ENCODE peak calls at places on chromosomes 4 and X, in eight cellular contexts. P, F, O, A, U, G, L and W are unnamed samples. For H3K9me3, the result is how much of the 10 kb centered on the place peaks cover.

GRCh38 chrX:18702362-18703195 is 4.9 kb upstream of the PPEF1 start:
- DNase-seq in P (no peak), F (no peak), O (no peak), A (no peak), U (no peak), G (no peak), L (no peak), W (no peak)

GRCh38 chrX:22526339-22526738 is 253.6 kb downstream of the CBLL2 start:
- DNase-seq in P (no peak), F (peak), O (no peak), A (no peak), U (no peak), G (no peak), L (no peak), W (no peak)

GRCh38 chr4:19832388-19832787 is 419.3 kb upstream of the SLIT2 start:
- DNase-seq in P (no peak), F (no peak), O (no peak), A (no peak), U (no peak), G (no peak), L (no peak), W (no peak)

GRCh38 chr4:6162885-6163284 is 37.5 kb downstream of the JAKMIP1 start:
- DNase-seq in P (peak), F (no peak), O (no peak), A (no peak), U (no peak), G (no peak), L (no peak), W (no peak)

GRCh38 chr4:112145326-112145819 is at the start of gene FAM241A:
- DNase-seq in P (peak), F (no peak), O (peak), A (peak), U (peak), G (peak), L (peak), W (peak)

GRCh38 chr4:38011484-38012162 is 51.4 kb downstream of the PTTG2 start:
- DNase-seq in P (no peak), F (no peak), O (no peak), A (no peak), U (no peak), G (no peak), L (no peak), W (no peak)

GRCh38 chr4:7705062-7705461 is 234.6 kb downstream of the AFAP1 start:
- DNase-seq in P (no peak), F (no peak), O (no peak), A (no peak), U (no peak), G (peak), L (no peak), W (no peak)

GRCh38 chr4:88745581-88746163 is 48.0 kb upstream of the NAP1L5 start:
- DNase-seq in P (no peak), F (no peak), O (no peak), A (no peak), U (no peak), G (no peak), L (no peak), W (no peak)

GRCh38 chr4:2186133-2186864 is 55.6 kb downstream of the HAUS3 start:
- DNase-seq in P (no peak), F (no peak), O (peak), A (no peak), U (peak), G (peak), L (no peak), W (no peak)

GRCh38 chr4:3706565-3707422 is 59.4 kb upstream of the ADRA2C start:
- DNase-seq in P (no peak), F (no peak), O (no peak), A (no peak), U (no peak), G (no peak), L (no peak), W (peak)

GRCh38 chr4:1307951-1308735 is 18.5 kb downstream of the MAEA start:
- DNase-seq in P (no peak), F (no peak), O (no peak), A (no peak), U (no peak), G (no peak), L (no peak), W (no peak)

GRCh38 chr4:41176357-41176756 is 38.0 kb downstream of the APBB2 start:
- DNase-seq in P (no peak), F (no peak), O (no peak), A (no peak), U (no peak), G (peak), L (no peak), W (no peak)

GRCh38 chr4:1113311-1114009 is at the start of gene RNF212:
- DNase-seq in P (peak), F (no peak), O (peak), A (no peak), U (peak), G (no peak), L (no peak), W (peak)

GRCh38 chr4:156581693-156582092 is 389.9 kb downstream of the PDGFC start:
- DNase-seq in P (no peak), F (no peak), O (no peak), A (no peak), U (no peak), G (no peak), L (no peak), W (no peak)

GRCh38 chrX:154136627-154137161 is 7.3 kb upstream of the OPN1LW start:
- DNase-seq in P (peak), F (no peak), O (peak), A (peak), U (peak), G (peak), L (peak), W (peak)

GRCh38 chrX:150429577-150429976 is 66.5 kb downstream of the MAMLD1 start:
- DNase-seq in P (no peak), F (no peak), O (no peak), A (no peak), U (no peak), G (no peak), L (no peak), W (no peak)

GRCh38 chrX:132940727-132941162 is 17.7 kb downstream of the HS6ST2 start:
- DNase-seq in P (peak), F (no peak), O (no peak), A (peak), U (no peak), G (peak), L (no peak), W (no peak)
- H3K9me3 ChIP-seq in P (under half), F (under half), O (under half), A (under half), U (under half), G (under half), L (under half), W (under half)

GRCh38 chr4:16226816-16227461 is 668 bp upstream of the TAPT1 start:
- DNase-seq in P (peak), F (no peak), O (peak), A (peak), U (peak), G (peak), L (peak), W (peak)
- TF ChIP-seq POLR2AphosphoS5 in P (no peak), F (no peak), O (no peak), A (peak), U (no peak), G (peak), L (no peak), W (no peak)

GRCh38 chr4:4855293-4856070 is 4.0 kb upstream of the MSX1 start:
- DNase-seq in P (no peak), F (no peak), O (no peak), A (no peak), U (no peak), G (no peak), L (no peak), W (no peak)
- TF ChIP-seq EP300 in P (no peak), F (no peak), O (no peak), A (no peak), U (no peak), G (no peak), L (no peak), W (no peak)

DNA sequence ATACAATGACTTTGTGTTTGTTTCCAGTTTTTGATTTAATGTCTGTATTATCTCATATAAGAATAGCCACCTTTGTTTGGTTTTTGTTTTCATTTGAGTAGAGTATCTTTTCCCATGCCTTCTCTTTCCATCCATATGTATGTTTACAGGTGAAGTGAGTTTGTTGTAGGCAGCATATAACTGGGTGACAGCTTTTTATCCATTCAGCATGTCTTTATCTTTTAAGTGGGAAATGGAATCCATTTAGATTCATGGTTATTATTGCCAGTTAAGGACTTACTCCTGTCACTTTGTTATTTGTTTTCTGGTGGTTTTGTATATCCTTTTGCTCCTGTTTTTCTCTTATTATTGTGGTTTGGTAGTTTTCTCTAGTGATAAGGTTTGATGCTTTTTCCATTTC is 34.3 kb downstream of the SCLT1 start:
- DNase-seq in P (no peak), F (no peak), O (no peak), A (no peak), U (no peak), G (no peak), L (no peak), W (no peak)
- H3K9me3 ChIP-seq in P (under half), F (under half), O (under half), A (under half), U (half or more), G (half or more), L (under half), W (under half)

DNA sequence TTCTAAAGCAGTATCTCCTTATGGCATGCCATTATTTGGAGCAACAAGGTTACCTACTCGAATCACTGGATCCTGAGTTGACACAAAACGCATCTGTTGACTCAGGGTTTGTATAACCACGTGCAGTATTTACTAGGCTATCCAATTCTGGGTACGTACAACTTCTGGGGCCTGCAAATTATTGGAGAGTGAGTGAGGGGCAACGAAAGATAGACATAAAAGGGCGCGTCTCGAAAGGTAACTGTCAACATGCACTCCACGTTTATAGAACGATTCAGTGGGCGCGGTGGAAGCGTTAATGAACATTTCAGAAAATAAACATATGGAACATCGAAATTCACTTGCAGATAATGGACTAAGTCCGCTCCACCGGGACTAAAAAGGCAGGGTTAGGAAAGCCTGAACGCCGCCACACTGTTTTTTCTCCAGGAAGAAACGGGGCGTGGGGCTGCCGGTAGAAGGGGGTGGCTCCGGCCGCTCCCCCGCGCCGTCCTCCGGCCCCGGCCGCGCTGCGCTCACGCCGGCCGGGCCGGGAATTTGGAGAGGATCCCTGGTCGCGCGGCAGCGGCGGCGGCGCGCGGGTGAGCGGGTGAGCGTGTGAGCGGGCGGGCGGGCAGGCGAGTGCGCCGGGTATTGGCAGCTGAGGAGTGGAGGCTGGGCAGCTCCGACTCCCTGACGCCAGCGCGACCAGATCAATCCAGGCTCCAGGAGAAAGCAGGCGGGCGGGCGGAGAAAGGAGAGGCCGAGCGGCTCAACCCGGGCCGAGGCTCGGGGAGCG is at the start of gene SMAD1:
- DNase-seq in P (peak), F (no peak), O (peak), A (peak), U (peak), G (peak), L (peak), W (peak)
- TF ChIP-seq POLR2AphosphoS5 in P (peak), F (no peak), O (peak), A (no peak), U (no peak), G (peak), L (peak), W (peak)

GRCh38 chr4:139709660-139710059 is 44.0 kb downstream of the MGST2 start:
- DNase-seq in P (no peak), F (no peak), O (no peak), A (no peak), U (no peak), G (no peak), L (no peak), W (no peak)

GRCh38 chr4:139700568-139700967 is 34.9 kb downstream of the MGST2 start:
- DNase-seq in P (no peak), F (no peak), O (no peak), A (no peak), U (no peak), G (no peak), L (no peak), W (no peak)

GRCh38 chr4:139710073-139710472 is 44.5 kb downstream of the MGST2 start:
- DNase-seq in P (no peak), F (no peak), O (no peak), A (no peak), U (no peak), G (no peak), L (no peak), W (no peak)

GRCh38 chr4:139704915-139705485 is 39.4 kb downstream of the MGST2 start:
- DNase-seq in P (no peak), F (no peak), O (no peak), A (peak), U (no peak), G (peak), L (no peak), W (no peak)
- TF ChIP-seq EP300 in P (no peak), F (no peak), O (no peak), A (no peak), U (no peak), G (no peak), L (no peak), W (no peak)

GRCh38 chrX:2150722-2151121 is 350.1 kb downstream of the DHRSX start:
- DNase-seq in P (no peak), F (no peak), O (no peak), A (no peak), U (no peak), G (no peak), L (no peak), W (no peak)
- H3K9me3 ChIP-seq in P (under half), F (under half), O (under half), A (under half), U (under half), G (under half), L (under half), W (under half)

GRCh38 chr4:110071466-110071865 is 126.9 kb downstream of the ELOVL6 start:
- DNase-seq in P (no peak), F (no peak), O (peak), A (no peak), U (peak), G (no peak), L (no peak), W (no peak)

GRCh38 chr4:110075891-110076290 is 122.5 kb downstream of the ELOVL6 start:
- DNase-seq in P (no peak), F (no peak), O (no peak), A (no peak), U (no peak), G (no peak), L (no peak), W (no peak)

GRCh38 chr4:110074570-110074969 is 123.8 kb downstream of the ELOVL6 start:
- DNase-seq in P (no peak), F (no peak), O (no peak), A (no peak), U (peak), G (no peak), L (no peak), W (no peak)

GRCh38 chr4:110075083-110075738 is 123.2 kb downstream of the ELOVL6 start:
- DNase-seq in P (no peak), F (no peak), O (no peak), A (no peak), U (no peak), G (no peak), L (no peak), W (no peak)

DNA sequence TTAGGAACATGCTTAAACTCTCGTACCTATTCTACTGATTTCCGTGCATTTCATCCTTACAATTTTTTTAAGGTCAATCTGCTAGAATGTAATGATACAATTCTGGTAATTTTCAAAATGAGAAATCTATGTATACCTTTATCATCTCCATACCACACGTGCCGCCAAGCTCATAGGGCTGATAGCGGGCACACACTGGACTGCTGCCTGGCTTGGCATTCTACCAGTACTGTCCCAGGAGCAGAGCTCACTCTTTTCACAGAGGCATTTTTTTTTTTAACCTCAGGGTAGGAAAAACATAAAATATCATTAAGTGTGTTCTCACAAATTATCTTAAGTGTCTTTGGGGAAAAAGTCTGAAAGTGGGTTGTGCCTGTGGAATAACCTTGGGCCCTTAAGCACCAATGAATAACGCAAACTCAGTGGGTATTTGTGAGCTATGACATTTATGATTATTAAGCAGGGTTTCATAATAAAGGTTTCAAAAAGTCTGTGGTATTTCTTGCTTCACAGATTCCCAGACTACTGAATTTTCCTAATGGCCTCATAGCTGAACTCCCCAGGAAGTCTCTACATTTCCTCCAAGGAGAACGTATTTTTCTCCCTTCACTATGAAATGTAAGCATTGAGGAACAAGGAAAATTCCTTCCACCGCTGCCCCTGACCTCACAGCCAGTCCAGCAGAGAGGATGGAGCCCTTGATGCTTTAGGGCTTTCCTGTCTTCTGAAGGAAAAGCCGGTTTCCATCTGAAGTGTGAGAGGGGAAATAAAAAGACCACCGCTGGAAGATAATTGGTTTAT is 125.2 kb downstream of the ELOVL6 start:
- DNase-seq in P (peak), F (no peak), O (peak), A (no peak), U (no peak), G (no peak), L (no peak), W (no peak)
- TF ChIP-seq POLR2AphosphoS5 in P (no peak), F (no peak), O (no peak), A (no peak), U (no peak), G (no peak), L (no peak), W (no peak)

DNA sequence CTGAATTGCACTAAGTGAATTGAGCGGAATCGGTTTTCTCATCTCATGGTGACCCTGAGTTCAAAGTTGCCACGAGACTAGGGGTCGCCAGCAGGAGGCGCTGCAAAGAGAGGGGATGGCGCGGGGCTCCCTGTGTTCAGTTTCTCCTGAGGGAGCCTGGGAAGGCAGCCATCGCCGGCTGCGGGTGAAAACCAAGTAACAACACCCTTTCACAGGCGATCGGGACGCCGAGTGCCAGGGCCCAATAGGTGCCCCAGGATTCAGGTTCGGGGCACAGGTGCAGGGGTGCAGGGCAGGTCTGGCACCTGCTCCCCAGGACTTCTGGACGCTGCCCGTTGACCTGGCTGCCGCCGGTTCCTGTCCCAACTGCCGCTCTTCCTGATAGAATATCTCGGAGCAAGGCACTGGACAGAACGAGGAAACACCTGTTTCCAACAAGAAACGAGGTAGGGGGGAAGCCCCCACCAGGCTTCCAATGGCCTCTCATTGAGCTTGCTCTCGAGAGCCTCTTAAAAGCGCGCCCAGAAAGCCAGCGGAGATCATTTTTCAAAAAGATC is 1.1 kb upstream of the FGF16 start:
- DNase-seq in P (no peak), F (no peak), O (no peak), A (no peak), U (peak), G (no peak), L (no peak), W (no peak)
- TF ChIP-seq EP300 in P (no peak), F (no peak), O (no peak), A (no peak), U (no peak), G (no peak), L (no peak), W (no peak)